ENCODE peak calls at places on chromosomes 11 and 22, in six cellular contexts. U, D, Y, E, L and H are unnamed samples.
A peak's percentile ranks its signal among the peaks of the same experiment; 100 is the strongest.

GRCh38 chr22:27556371-27556770 is 245.2 kb downstream of the MN1 start:
- DNase-seq in E (no peak), U (no peak), Y (no peak), L (no peak), D (no peak), H (no peak)

GRCh38 chr11:28384418-28384817 is 276.2 kb downstream of the METTL15 start:
- DNase-seq in Y (no peak), E (no peak), U (no peak), D (no peak), L (no peak), H (peak; percentile 95)

GRCh38 chr11:65415499-65416340 is 6.9 kb upstream of the NEAT1 start:
- DNase-seq in D (no peak), Y (no peak), E (no peak), L (no peak), U (no peak), H (no peak)

GRCh38 chr11:47437746-47438418 is 11.1 kb downstream of the RAPSN start:
- DNase-seq in L (no peak), U (no peak), D (no peak), E (no peak), Y (no peak), H (peak; percentile 60)

GRCh38 chr11:18731949-18732821 is 6.2 kb upstream of the IGSF22 start:
- DNase-seq in E (peak; percentile 53), L (peak; percentile 79), D (peak; percentile 82), U (no peak), Y (peak; percentile 46), H (peak; percentile 53)

GRCh38 chr22:30614268-30614667 is 7.3 kb downstream of the TCN2 start:
- DNase-seq in D (no peak), L (no peak), E (no peak), U (no peak), Y (no peak), H (no peak)

GRCh38 chr11:110086892-110087309 is 6.3 kb upstream of the ZC3H12C start:
- DNase-seq in L (no peak), Y (no peak), U (no peak), D (no peak), E (no peak), H (peak; percentile 77)

GRCh38 chr11:118434553-118435232 is 1.6 kb upstream of the KMT2A start:
- DNase-seq in L (peak; percentile 55), U (no peak), D (peak; percentile 42), E (peak; percentile 18), Y (no peak), H (peak; percentile 34)

GRCh38 chr22:32622004-32622761 is 147.6 kb downstream of the FBXO7 start:
- DNase-seq in L (no peak), E (no peak), D (no peak), U (no peak), Y (no peak), H (peak; percentile 86)

GRCh38 chr22:25054943-25055511 is 102.5 kb downstream of the KIAA1671 start:
- DNase-seq in U (no peak), L (no peak), Y (no peak), D (no peak), E (no peak), H (peak; percentile 21)

GRCh38 chr11:126083829-126084607 is 21.4 kb upstream of the CDON start:
- DNase-seq in E (peak; percentile 52), D (peak; percentile 34), Y (peak; percentile 11), L (no peak), U (no peak), H (no peak)

GRCh38 chr11:120337133-120337895 is 1.1 kb downstream of the ARHGEF12 start:
- DNase-seq in Y (no peak), D (peak; percentile 40), U (no peak), L (peak; percentile 10), E (no peak), H (no peak)

GRCh38 chr22:47497666-47498065 is 735.2 kb downstream of the TBC1D22A start:
- DNase-seq in E (no peak), L (no peak), D (no peak), U (no peak), Y (no peak), H (no peak)

GRCh38 chr11:71269603-71270511 is 17.5 kb upstream of the SHANK2 start:
- DNase-seq in U (no peak), D (no peak), L (no peak), E (no peak), Y (no peak), H (no peak)

GRCh38 chr11:75275581-75275980 is 35.0 kb downstream of the TPBGL start:
- DNase-seq in E (peak; percentile 70), D (peak; percentile 71), Y (peak; percentile 43), U (no peak), L (no peak), H (no peak)

GRCh38 chr11:62130498-62131464 is 7.0 kb downstream of the INCENP start:
- DNase-seq in D (no peak), Y (no peak), L (no peak), U (no peak), E (no peak), H (no peak)

GRCh38 chr22:37764622-37765021 is 43.1 kb upstream of the GCAT start:
- DNase-seq in E (no peak), U (no peak), L (no peak), D (no peak), Y (no peak), H (no peak)

GRCh38 chr11:12235945-12236743 is 125.8 kb downstream of the MICAL2 start:
- DNase-seq in D (peak; percentile 50), L (peak; percentile 26), Y (no peak), E (peak; percentile 63), U (no peak), H (peak; percentile 78)

GRCh38 chr22:37230673-37231405 is 13.2 kb downstream of the RAC2 start:
- DNase-seq in U (no peak), E (no peak), D (peak; percentile 60), L (no peak), Y (peak; percentile 63), H (no peak)

GRCh38 chr22:43197271-43197941 is 10.5 kb upstream of the TTLL12 start:
- DNase-seq in L (no peak), E (no peak), U (no peak), Y (no peak), D (no peak), H (no peak)

GRCh38 chr11:102177126-102177525 is 66.9 kb downstream of the YAP1 start:
- DNase-seq in D (no peak), Y (no peak), E (no peak), U (no peak), L (no peak), H (no peak)

GRCh38 chr11:115194798-115195101 is 309.5 kb downstream of the CADM1 start:
- DNase-seq in U (no peak), D (no peak), E (no peak), Y (no peak), L (no peak), H (no peak)

GRCh38 chr11:63592975-63593395 is 21.2 kb downstream of the PLAAT3 start:
- DNase-seq in D (no peak), E (no peak), L (no peak), Y (no peak), U (no peak), H (peak; percentile 55)

GRCh38 chr11:67382481-67383136 is 9.2 kb upstream of the RAD9A start:
- DNase-seq in Y (peak; percentile 70), L (peak; percentile 78), E (peak; percentile 77), U (no peak), D (peak; percentile 87), H (peak; percentile 84)

GRCh38 chr22:26474687-26475086 is 8.9 kb downstream of the HPS4 start:
- DNase-seq in D (no peak), L (no peak), U (no peak), E (no peak), Y (no peak), H (no peak)

GRCh38 chr11:73662445-73663157 is 16.2 kb downstream of the PLEKHB1 start:
- DNase-seq in L (no peak), D (no peak), Y (no peak), E (no peak), U (no peak), H (peak; percentile 15)

GRCh38 chr11:69689484-69690319 is 14.1 kb downstream of the FGF19 start:
- DNase-seq in U (no peak), D (no peak), E (no peak), L (no peak), Y (no peak), H (no peak)

GRCh38 chr11:60169264-60169915 is 13.5 kb downstream of the MS4A6A start:
- DNase-seq in Y (no peak), L (no peak), U (no peak), E (no peak), D (no peak), H (no peak)